ENCODE peak calls at places on chromosome 6, in seven cellular contexts. B is memory B cell, E is lower leg skin, W is AG10803, R is NCI-H460, T is chondrocyte, Z is cardiac muscle cell. S is an unnamed sample.

GRCh38 chr6:45086685-45087084 is 241.4 kb upstream of the RUNX2 start:
- DNase-seq in B (no peak), W (no peak), E (no peak), Z (peak), T (no peak), R (no peak), S (no peak)

GRCh38 chr6:32609731-32610640 is 20.3 kb upstream of the HLA-DRB1 start:
- DNase-seq in Z (peak), W (peak), T (no peak), R (peak), B (peak), E (no peak), S (no peak)

GRCh38 chr6:38522322-38522721 is 117.4 kb downstream of the BTBD9 start:
- DNase-seq in Z (peak), R (no peak), W (peak), E (no peak), T (no peak), B (no peak), S (no peak)

GRCh38 chr6:20885076-20885475 is 350.8 kb downstream of the CDKAL1 start:
- DNase-seq in B (no peak), Z (no peak), T (no peak), R (no peak), W (no peak), E (no peak), S (no peak)

GRCh38 chr6:118122801-118123200 is 215.7 kb downstream of the SLC35F1 start:
- DNase-seq in Z (no peak), W (no peak), E (no peak), R (no peak), T (no peak), B (no peak), S (no peak)

GRCh38 chr6:145483191-145483996 is 251.9 kb downstream of the EPM2A start:
- DNase-seq in E (no peak), W (no peak), R (no peak), Z (peak), B (no peak), T (no peak), S (no peak)

GRCh38 chr6:56292505-56293181 is 45.3 kb upstream of the COL21A1 start:
- DNase-seq in W (peak), R (peak), E (no peak), Z (peak), B (no peak), T (no peak), S (no peak)

GRCh38 chr6:139925894-139926641 is 551.6 kb upstream of the CITED2 start:
- DNase-seq in Z (peak), T (no peak), E (no peak), R (no peak), W (peak), B (no peak), S (no peak)

GRCh38 chr6:148239777-148240462 is 102.7 kb upstream of the SASH1 start:
- DNase-seq in W (peak), T (no peak), E (no peak), R (no peak), Z (no peak), B (no peak), S (no peak)

GRCh38 chr6:25253371-25253770 is 25.8 kb upstream of the CARMIL1 start:
- DNase-seq in E (no peak), T (no peak), R (no peak), W (no peak), Z (no peak), B (no peak), S (no peak)

GRCh38 chr6:137863126-137863996 is 3.7 kb upstream of the TNFAIP3 start:
- DNase-seq in T (no peak), Z (peak), W (no peak), R (no peak), E (no peak), B (no peak), S (no peak)

GRCh38 chr6:169984181-169985120 is 233.0 kb downstream of the ERMARD start:
- DNase-seq in R (no peak), T (peak), Z (no peak), B (no peak), W (no peak), E (no peak), S (no peak)

GRCh38 chr6:124203812-124204167 is 400.1 kb downstream of the NKAIN2 start:
- DNase-seq in R (no peak), W (no peak), E (no peak), Z (peak), T (no peak), B (no peak), S (no peak)